ENCODE peak calls at places on chromosomes 2 and 18, in six cellular contexts. M is tibial artery, Y is fibroblast of lung, T is SJCRH30, C is EL, J is non-pigmented ciliary epithelial cell. W is an unnamed sample.

GRCh38 chr2:182814804-182815203 is 51.6 kb downstream of the FRZB start:
- DNase-seq in M (no peak), Y (no peak), T (no peak), C (no peak), J (no peak), W (no peak)

GRCh38 chr2:239394346-239394945 is 6.4 kb downstream of the HDAC4 start:
- DNase-seq in M (no peak), Y (no peak), T (no peak), C (no peak), J (no peak), W (no peak)

GRCh38 chr2:94767336-94767735 is 103.9 kb upstream of the TEKT4 start:
- DNase-seq in M (no peak), Y (no peak), T (no peak), C (no peak), J (no peak), W (no peak)

GRCh38 chr2:176171331-176172006 is 14.4 kb downstream of the HOXD3 start:
- DNase-seq in M (no peak), Y (peak; percentile 71), T (no peak), C (no peak), J (no peak), W (no peak)

GRCh38 chr2:219402665-219403515 is 15.2 kb upstream of the DNPEP start:
- DNase-seq in M (peak; percentile 74), Y (peak; percentile 76), T (peak; percentile 91), C (peak; percentile 87), J (peak; percentile 67), W (peak; percentile 59)

GRCh38 chr2:58032016-58032750 is 14.4 kb upstream of the VRK2 start:
- DNase-seq in M (no peak), Y (peak; percentile 76), T (no peak), C (peak; percentile 41), J (no peak), W (no peak)

GRCh38 chr2:179596018-179596417 is 265.4 kb downstream of the ZNF385B start:
- DNase-seq in M (no peak), Y (peak; percentile 93), T (no peak), C (peak; percentile 81), J (peak; percentile 85), W (no peak)

GRCh38 chr2:234363011-234363487 is 133.8 kb downstream of the ARL4C start:
- DNase-seq in M (no peak), Y (peak; percentile 76), T (no peak), C (peak; percentile 38), J (no peak), W (no peak)

GRCh38 chr2:70347831-70348230 is 46.0 kb upstream of the FAM136A start:
- DNase-seq in M (no peak), Y (no peak), T (no peak), C (no peak), J (no peak), W (no peak)

GRCh38 chr2:138421315-138421970 is 80.1 kb upstream of the SPOPL start:
- DNase-seq in M (no peak), Y (peak; percentile 49), T (no peak), C (peak; percentile 42), J (no peak), W (no peak)

GRCh38 chr2:24907106-24907505 is 12.9 kb downstream of the ADCY3 start:
- DNase-seq in M (no peak), Y (peak; percentile 10), T (peak; percentile 41), C (no peak), J (no peak), W (no peak)

GRCh38 chr18:44521673-44522032 is 159.0 kb upstream of the SETBP1 start:
- DNase-seq in M (no peak), Y (peak; percentile 53), T (no peak), C (peak; percentile 26), J (no peak), W (no peak)

GRCh38 chr2:241364781-241365180 is 8.7 kb downstream of the FARP2 start:
- DNase-seq in M (no peak), Y (no peak), T (no peak), C (no peak), J (no peak), W (no peak)

GRCh38 chr2:161445097-161445496 is 29.0 kb downstream of the TBR1 start:
- DNase-seq in M (no peak), Y (no peak), T (no peak), C (no peak), J (no peak), W (no peak)

GRCh38 chr2:127707890-127708648 is 6.8 kb downstream of the SFT2D3 start:
- DNase-seq in M (no peak), Y (peak; percentile 11), T (peak; percentile 43), C (no peak), J (no peak), W (no peak)

GRCh38 chr2:174753038-174753633 is 11.1 kb downstream of the CHRNA1 start:
- DNase-seq in M (no peak), Y (no peak), T (no peak), C (no peak), J (no peak), W (no peak)

GRCh38 chr18:10519366-10519765 is 6.5 kb upstream of the NAPG start:
- DNase-seq in M (no peak), Y (peak; percentile 58), T (no peak), C (peak; percentile 63), J (no peak), W (no peak)

GRCh38 chr2:206800501-206801416 is 35.4 kb downstream of the FASTKD2 start:
- DNase-seq in M (peak; percentile 58), Y (peak; percentile 68), T (peak; percentile 73), C (peak; percentile 70), J (peak; percentile 44), W (no peak)

GRCh38 chr2:227412877-227413276 is 25.1 kb upstream of the SCYGR1 start:
- DNase-seq in M (no peak), Y (no peak), T (no peak), C (no peak), J (no peak), W (no peak)

GRCh38 chr2:196453613-196454047 is 185.9 kb upstream of the CCDC150 start:
- DNase-seq in M (no peak), Y (peak; percentile 48), T (peak; percentile 63), C (peak; percentile 47), J (peak; percentile 20), W (peak; percentile 10)

GRCh38 chr2:81839780-81840179 is 1535.2 kb upstream of the LRRTM1 start:
- DNase-seq in M (no peak), Y (no peak), T (no peak), C (no peak), J (no peak), W (no peak)

GRCh38 chr18:75109819-75110218 is 99.1 kb downstream of the PTGR3 start:
- DNase-seq in M (no peak), Y (no peak), T (no peak), C (no peak), J (no peak), W (no peak)

GRCh38 chr18:79765491-79766245 is 32.1 kb upstream of the KCNG2 start:
- DNase-seq in M (no peak), Y (peak; percentile 18), T (no peak), C (peak; percentile 29), J (no peak), W (no peak)

GRCh38 chr2:85886585-85886984 is 2.2 kb downstream of the ST3GAL5 start:
- DNase-seq in M (peak; percentile 81), Y (peak; percentile 98), T (peak; percentile 77), C (peak; percentile 98), J (peak; percentile 87), W (no peak)

GRCh38 chr18:56721491-56721890 is 70.3 kb downstream of the WDR7 start:
- DNase-seq in M (no peak), Y (peak; percentile 20), T (no peak), C (no peak), J (no peak), W (no peak)

GRCh38 chr2:144990661-144991060 is 470.7 kb upstream of the ZEB2 start:
- DNase-seq in M (no peak), Y (no peak), T (no peak), C (no peak), J (no peak), W (no peak)

GRCh38 chr2:157751462-157752058 is 122.9 kb upstream of the ACVR1C start:
- DNase-seq in M (no peak), Y (peak; percentile 77), T (peak; percentile 97), C (peak; percentile 24), J (peak; percentile 35), W (no peak)

GRCh38 chr18:8870528-8870927 is 165.2 kb downstream of the MTCL1 start:
- DNase-seq in M (no peak), Y (peak; percentile 40), T (no peak), C (peak; percentile 37), J (no peak), W (no peak)

GRCh38 chr2:199503148-199503547 is 45.4 kb upstream of the SATB2 start:
- DNase-seq in M (no peak), Y (no peak), T (no peak), C (no peak), J (no peak), W (no peak)

GRCh38 chr2:55961318-55961911 is 37.8 kb upstream of the EFEMP1 start:
- DNase-seq in M (no peak), Y (peak; percentile 62), T (peak; percentile 66), C (peak; percentile 66), J (no peak), W (peak; percentile 2)

GRCh38 chr18:78407456-78407823 is 572.2 kb upstream of the SALL3 start:
- DNase-seq in M (no peak), Y (no peak), T (no peak), C (no peak), J (no peak), W (no peak)

GRCh38 chr18:43879350-43879749 is 602.1 kb upstream of the SYT4 start:
- DNase-seq in M (no peak), Y (no peak), T (no peak), C (no peak), J (no peak), W (no peak)

GRCh38 chr2:199463000-199463692 is 5.4 kb upstream of the SATB2 start:
- DNase-seq in M (no peak), Y (peak; percentile 51), T (no peak), C (peak; percentile 75), J (no peak), W (peak; percentile 41)

GRCh38 chr18:35619468-35619867 is 37.9 kb downstream of the GALNT1 start:
- DNase-seq in M (no peak), Y (peak; percentile 45), T (no peak), C (no peak), J (no peak), W (no peak)

GRCh38 chr2:204695506-204695905 is 150.2 kb downstream of the PARD3B start:
- DNase-seq in M (no peak), Y (peak; percentile 84), T (no peak), C (peak; percentile 11), J (no peak), W (no peak)

GRCh38 chr18:27785815-27786537 is 391.0 kb downstream of the CDH2 start:
- DNase-seq in M (no peak), Y (no peak), T (no peak), C (no peak), J (no peak), W (no peak)

GRCh38 chr18:21391074-21391673 is 149.1 kb downstream of the GREB1L start:
- DNase-seq in M (no peak), Y (peak; percentile 79), T (no peak), C (peak; percentile 86), J (peak; percentile 32), W (no peak)